ENCODE peak calls at places on chromosomes 5 and 9, in five cellular contexts. M, Q, V, L and U are unnamed samples.

GRCh38 chr5:53480474-53481353 is at the start of gene FST:
- DNase-seq in M (no peak), L (no peak), V (peak; percentile 88), Q (no peak), U (peak; percentile 16)

GRCh38 chr5:110108520-110108919 is 418.8 kb downstream of the MAN2A1 start:
- DNase-seq in M (no peak), V (no peak), Q (no peak), L (no peak), U (no peak)

GRCh38 chr9:92641092-92641809 is 28.7 kb downstream of the IPPK start:
- DNase-seq in Q (no peak), M (no peak), L (no peak), V (no peak), U (no peak)

GRCh38 chr5:78843436-78843835 is 141.7 kb downstream of the ARSB start:
- DNase-seq in M (no peak), Q (no peak), V (no peak), L (no peak), U (no peak)

GRCh38 chr5:136082390-136083193 is 50.1 kb upstream of the SMAD5 start:
- DNase-seq in M (peak; percentile 51), L (peak; percentile 35), Q (no peak), V (peak; percentile 86), U (peak; percentile 65)

GRCh38 chr5:126354012-126354856 is 69.0 kb upstream of the GRAMD2B start:
- DNase-seq in V (peak; percentile 49), M (no peak), Q (peak; percentile 23), L (no peak), U (peak; percentile 50)

GRCh38 chr5:102771435-102771834 is 16.3 kb downstream of the PAM start:
- DNase-seq in M (no peak), L (no peak), V (no peak), Q (no peak), U (no peak)

GRCh38 chr5:147689436-147689835 is 93.1 kb downstream of the JAKMIP2 start:
- DNase-seq in M (no peak), V (no peak), L (no peak), Q (no peak), U (no peak)

GRCh38 chr5:10288600-10289213 is 19.0 kb downstream of the CMBL start:
- DNase-seq in M (no peak), V (no peak), L (no peak), Q (no peak), U (peak; percentile 15)

GRCh38 chr5:143635146-143635752 is 176.7 kb upstream of the HMHB1 start:
- DNase-seq in V (no peak), Q (no peak), L (no peak), M (no peak), U (no peak)

GRCh38 chr9:106697799-106698591 is 165.0 kb upstream of the ZNF462 start:
- DNase-seq in M (no peak), V (no peak), L (no peak), Q (no peak), U (no peak)

GRCh38 chr5:61256474-61256873 is 75.6 kb upstream of the ZSWIM6 start:
- DNase-seq in Q (no peak), M (no peak), L (no peak), V (no peak), U (no peak)

GRCh38 chr5:152650413-152650812 is 245.3 kb upstream of the NMUR2 start:
- DNase-seq in V (no peak), Q (no peak), L (no peak), M (no peak), U (no peak)

GRCh38 chr5:145347026-145347616 is 488.0 kb downstream of the PRELID2 start:
- DNase-seq in M (no peak), V (peak; percentile 62), L (no peak), Q (no peak), U (no peak)

GRCh38 chr9:136902259-136902821 is 16.0 kb downstream of the TRAF2 start:
- DNase-seq in M (peak; percentile 82), L (peak; percentile 82), V (no peak), Q (no peak), U (peak; percentile 84)

GRCh38 chr5:17154211-17154996 is 63.0 kb upstream of the BASP1 start:
- DNase-seq in Q (peak; percentile 52), V (peak; percentile 37), L (no peak), M (no peak), U (no peak)

GRCh38 chr5:159912033-159912800 is 4.1 kb upstream of the ADRA1B start:
- DNase-seq in Q (no peak), V (no peak), L (no peak), M (no peak), U (no peak)

GRCh38 chr9:90815183-90815943 is 13.7 kb downstream of the SYK start:
- DNase-seq in Q (no peak), V (no peak), M (no peak), L (no peak), U (no peak)

GRCh38 chr9:129839324-129840023 is 4.2 kb downstream of the USP20 start:
- DNase-seq in Q (no peak), V (no peak), M (no peak), L (no peak), U (no peak)

GRCh38 chr5:80153586-80154126 is 102.2 kb downstream of the SERINC5 start:
- DNase-seq in V (no peak), M (no peak), L (no peak), Q (no peak), U (peak; percentile 56)

GRCh38 chr9:69918317-69918716 is 97.7 kb downstream of the CFAP95 start:
- DNase-seq in Q (no peak), V (no peak), L (no peak), M (no peak), U (no peak)

GRCh38 chr9:126615791-126616447 is 2.2 kb downstream of the LMX1B start:
- DNase-seq in V (peak; percentile 79), L (no peak), Q (no peak), M (no peak), U (no peak)

GRCh38 chr9:126668058-126668457 is 54.3 kb downstream of the LMX1B start:
- DNase-seq in Q (no peak), L (no peak), M (no peak), V (no peak), U (no peak)

GRCh38 chr5:40001796-40002195 is 577.0 kb upstream of the DAB2 start:
- DNase-seq in Q (no peak), M (no peak), V (no peak), L (no peak), U (no peak)

GRCh38 chr5:150559701-150560100 is 51.8 kb downstream of the NDST1 start:
- DNase-seq in M (no peak), Q (no peak), V (no peak), L (no peak), U (no peak)

GRCh38 chr9:96519726-96520125 is 69.8 kb downstream of the HABP4 start:
- DNase-seq in M (no peak), V (no peak), L (no peak), Q (no peak), U (no peak)

GRCh38 chr9:5435912-5436311 is 1.8 kb downstream of the PLGRKT start:
- DNase-seq in L (no peak), V (no peak), M (no peak), Q (no peak), U (no peak)

GRCh38 chr9:5440426-5440825 is 2.7 kb upstream of the PLGRKT start:
- DNase-seq in M (no peak), V (no peak), Q (no peak), L (no peak), U (no peak)

GRCh38 chr9:5437254-5438216 is at the start of gene PLGRKT:
- DNase-seq in V (peak; percentile 94), L (peak; percentile 86), M (peak; percentile 88), Q (no peak), U (peak; percentile 89)

GRCh38 chr9:5438301-5439162 is 807 bp upstream of the PLGRKT start:
- DNase-seq in Q (no peak), V (no peak), L (peak; percentile 52), M (peak; percentile 52), U (peak; percentile 58)

DNA sequence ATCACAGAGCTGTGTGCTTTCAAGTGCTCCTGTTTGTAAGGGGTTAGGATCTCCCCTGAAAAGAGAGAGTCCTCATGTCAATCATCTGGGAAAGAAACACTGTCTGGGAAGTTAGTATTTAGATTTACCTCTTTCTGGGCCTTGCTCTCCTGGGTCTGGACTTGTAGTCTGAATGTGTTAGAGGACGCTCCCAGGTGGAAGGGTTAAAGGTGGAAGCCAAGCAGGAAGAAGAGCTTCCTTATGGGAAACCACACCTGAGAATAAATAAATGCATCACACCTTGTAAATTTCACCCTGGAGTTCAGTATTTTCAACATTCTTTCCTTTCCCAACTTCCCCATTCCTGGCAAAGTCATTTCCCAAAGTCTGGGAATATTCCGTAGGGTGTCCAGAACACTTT is 1.3 kb downstream of the PLGRKT start:
- DNase-seq in V (no peak), L (no peak), M (no peak), Q (no peak), U (no peak)
- H3K4me3 ChIP-seq in V (peak overlapping the region; percentile 54), L (no peak overlapping the region), M (peak overlapping the region; percentile 89), Q (peak overlapping the region; percentile 77), U (no peak overlapping the region)

GRCh38 chr9:37732086-37732744 is 21.4 kb upstream of the TRMT10B start:
- DNase-seq in Q (no peak), V (no peak), L (no peak), M (no peak), U (no peak)
- H3K4me1 ChIP-seq in Q (peaks cover 17% of the 10 kb centered on the region), V (peaks cover 8% of the 10 kb centered on the region), L (no peaks in the 10 kb centered on the region), M (no peaks in the 10 kb centered on the region), U (no peaks in the 10 kb centered on the region)

GRCh38 chr5:134145061-134145757 is 30.7 kb downstream of the TCF7 start:
- DNase-seq in M (no peak), L (no peak), Q (no peak), V (no peak), U (no peak)

GRCh38 chr5:134143964-134144941 is 29.8 kb downstream of the TCF7 start:
- DNase-seq in V (no peak), L (no peak), Q (no peak), M (no peak), U (no peak)

GRCh38 chr5:134142806-134143205 is 28.3 kb downstream of the TCF7 start:
- DNase-seq in M (no peak), Q (no peak), V (no peak), L (no peak), U (no peak)

GRCh38 chr5:134142088-134142487 is 27.6 kb downstream of the TCF7 start:
- DNase-seq in Q (no peak), V (no peak), L (no peak), M (no peak), U (no peak)

DNA sequence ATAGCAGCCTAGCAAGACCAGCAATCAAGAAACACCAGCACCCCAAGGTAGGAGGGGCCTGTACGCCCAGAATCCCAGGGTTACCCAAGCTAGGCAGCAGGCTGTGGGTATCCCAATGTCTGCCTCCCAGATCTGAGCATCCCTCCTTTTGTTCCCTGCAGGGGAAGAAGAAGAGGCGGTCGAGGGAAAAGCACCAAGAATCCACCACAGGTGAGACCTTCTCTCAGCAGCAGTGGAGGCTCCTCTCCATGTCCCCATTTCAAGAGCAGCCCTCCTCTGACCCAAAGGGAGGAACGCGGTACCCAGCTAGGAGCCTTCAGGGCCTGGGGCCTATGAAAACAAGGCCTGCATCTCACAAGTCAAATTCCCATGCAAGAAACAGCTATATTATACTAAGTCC is 28.9 kb downstream of the TCF7 start:
- DNase-seq in L (no peak), Q (no peak), M (no peak), V (no peak), U (no peak)
- H3K36me3 ChIP-seq in L (peaks cover 89% of the 10 kb centered on the region), Q (peaks cover 31% of the 10 kb centered on the region), M (peaks cover 84% of the 10 kb centered on the region), V (no peaks in the 10 kb centered on the region), U (peaks cover 87% of the 10 kb centered on the region)

DNA sequence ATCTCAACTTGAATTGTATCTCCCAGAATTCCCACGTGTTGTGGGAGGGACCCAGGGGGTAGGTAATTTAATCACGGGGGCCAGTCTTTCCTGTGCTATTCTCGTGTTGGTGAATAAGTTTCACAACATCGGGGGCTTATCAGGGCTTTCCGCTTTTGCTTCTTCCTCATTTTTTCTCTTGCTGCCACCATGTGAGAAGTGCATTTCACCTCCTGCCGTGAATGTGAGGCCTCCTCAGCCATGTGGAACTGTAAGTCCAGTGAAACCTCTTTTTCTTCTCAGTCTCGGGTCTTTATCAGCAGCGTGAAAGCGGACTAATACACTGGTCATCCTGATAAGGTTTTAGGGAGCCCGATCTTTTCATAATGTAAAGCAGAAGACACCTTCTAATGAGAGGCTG is 687.0 kb upstream of the FTMT start:
- DNase-seq in Q (no peak), M (no peak), V (no peak), L (no peak), U (no peak)
- H3K4me3 ChIP-seq in Q (no peak overlapping the region), M (no peak overlapping the region), V (no peak overlapping the region), L (no peak overlapping the region), U (no peak overlapping the region)